ENCODE peak calls at places on chromosomes 12 and 14, in nine cellular contexts. One of them, this sample, is unnamed. For H3K36me3, the result is how much of the 10 kb centered on the place peaks cover.

GRCh38 chr12:64459388-64460024 is 7.6 kb downstream of the TBK1 start:
- DNase-seq in left ventricle myocardium inferior: no peak
- DNase-seq in neural progenitor cell: no peak
- DNase-seq in right lobe of liver: no peak
- DNase-seq in adrenal gland: no peak
- DNase-seq in IMR-90: no peak
- DNase-seq in tibial artery: no peak
- DNase-seq in thoracic aorta: no peak
- DNase-seq in HCT116: no peak
- DNase-seq in this sample: peak

GRCh38 chr14:76908834-76909233 is 82.6 kb downstream of the LRRC74A start:
- DNase-seq in left ventricle myocardium inferior: no peak
- DNase-seq in neural progenitor cell: no peak
- DNase-seq in right lobe of liver: no peak
- DNase-seq in adrenal gland: no peak
- DNase-seq in IMR-90: no peak
- DNase-seq in tibial artery: no peak
- DNase-seq in thoracic aorta: no peak
- DNase-seq in HCT116: no peak
- DNase-seq in this sample: no peak

GRCh38 chr12:6946033-6946919 is 2.5 kb downstream of the C12orf57 start:
- DNase-seq in left ventricle myocardium inferior: no peak
- DNase-seq in neural progenitor cell: peak
- DNase-seq in right lobe of liver: peak
- DNase-seq in adrenal gland: peak
- DNase-seq in IMR-90: no peak
- DNase-seq in tibial artery: no peak
- DNase-seq in thoracic aorta: no peak
- DNase-seq in HCT116: peak
- DNase-seq in this sample: peak

GRCh38 chr12:1847411-1847810 is 27.0 kb downstream of the LRTM2 start:
- DNase-seq in left ventricle myocardium inferior: no peak
- DNase-seq in neural progenitor cell: no peak
- DNase-seq in right lobe of liver: no peak
- DNase-seq in adrenal gland: no peak
- DNase-seq in IMR-90: no peak
- DNase-seq in tibial artery: peak
- DNase-seq in thoracic aorta: no peak
- DNase-seq in HCT116: no peak
- DNase-seq in this sample: no peak

GRCh38 chr12:109863961-109864712 is 16.2 kb downstream of the GLTP start:
- DNase-seq in left ventricle myocardium inferior: no peak
- DNase-seq in neural progenitor cell: no peak
- DNase-seq in right lobe of liver: peak
- DNase-seq in adrenal gland: peak
- DNase-seq in IMR-90: peak
- DNase-seq in tibial artery: no peak
- DNase-seq in thoracic aorta: no peak
- DNase-seq in HCT116: no peak
- DNase-seq in this sample: no peak

GRCh38 chr12:10098762-10099161 is at the start of gene CLEC1A:
- DNase-seq in left ventricle myocardium inferior: peak
- DNase-seq in neural progenitor cell: peak
- DNase-seq in right lobe of liver: no peak
- DNase-seq in adrenal gland: peak
- DNase-seq in IMR-90: no peak
- DNase-seq in tibial artery: no peak
- DNase-seq in thoracic aorta: no peak
- DNase-seq in HCT116: no peak
- DNase-seq in this sample: peak

GRCh38 chr14:102580552-102581110 is 11.8 kb upstream of the RCOR1 start:
- DNase-seq in left ventricle myocardium inferior: no peak
- DNase-seq in neural progenitor cell: no peak
- DNase-seq in right lobe of liver: no peak
- DNase-seq in adrenal gland: no peak
- DNase-seq in IMR-90: no peak
- DNase-seq in tibial artery: no peak
- DNase-seq in thoracic aorta: no peak
- DNase-seq in HCT116: no peak
- DNase-seq in this sample: no peak

GRCh38 chr14:61812347-61813100 is 50.3 kb downstream of the SNAPC1 start:
- DNase-seq in left ventricle myocardium inferior: no peak
- DNase-seq in neural progenitor cell: peak
- DNase-seq in right lobe of liver: peak
- DNase-seq in adrenal gland: no peak
- DNase-seq in IMR-90: no peak
- DNase-seq in tibial artery: no peak
- DNase-seq in thoracic aorta: no peak
- DNase-seq in HCT116: no peak
- DNase-seq in this sample: no peak

GRCh38 chr14:26598081-26598671 is 343 bp upstream of the NOVA1 start:
- DNase-seq in left ventricle myocardium inferior: peak
- DNase-seq in neural progenitor cell: peak
- DNase-seq in right lobe of liver: peak
- DNase-seq in adrenal gland: peak
- DNase-seq in IMR-90: peak
- DNase-seq in tibial artery: peak
- DNase-seq in thoracic aorta: peak
- DNase-seq in HCT116: no peak
- DNase-seq in this sample: peak

GRCh38 chr12:94811611-94812010 is 161.3 kb upstream of the TMCC3 start:
- DNase-seq in left ventricle myocardium inferior: no peak
- DNase-seq in neural progenitor cell: no peak
- DNase-seq in right lobe of liver: no peak
- DNase-seq in adrenal gland: no peak
- DNase-seq in IMR-90: no peak
- DNase-seq in tibial artery: no peak
- DNase-seq in thoracic aorta: no peak
- DNase-seq in HCT116: no peak
- DNase-seq in this sample: no peak

GRCh38 chr12:70645494-70646317 is 8.5 kb upstream of the PTPRB start:
- DNase-seq in left ventricle myocardium inferior: peak
- DNase-seq in neural progenitor cell: no peak
- DNase-seq in right lobe of liver: peak
- DNase-seq in adrenal gland: peak
- DNase-seq in IMR-90: peak
- DNase-seq in tibial artery: no peak
- DNase-seq in thoracic aorta: peak
- DNase-seq in HCT116: peak
- DNase-seq in this sample: no peak

GRCh38 chr12:54479421-54479820 is 6.0 kb upstream of the GTSF1 start:
- DNase-seq in left ventricle myocardium inferior: no peak
- DNase-seq in neural progenitor cell: no peak
- DNase-seq in right lobe of liver: no peak
- DNase-seq in adrenal gland: no peak
- DNase-seq in IMR-90: peak
- DNase-seq in tibial artery: no peak
- DNase-seq in thoracic aorta: no peak
- DNase-seq in HCT116: no peak
- DNase-seq in this sample: no peak

GRCh38 chr12:93944196-93944595 is 204.2 kb upstream of the PLXNC1 start:
- DNase-seq in left ventricle myocardium inferior: no peak
- DNase-seq in neural progenitor cell: no peak
- DNase-seq in right lobe of liver: no peak
- DNase-seq in adrenal gland: no peak
- DNase-seq in IMR-90: no peak
- DNase-seq in tibial artery: no peak
- DNase-seq in thoracic aorta: no peak
- DNase-seq in HCT116: no peak
- DNase-seq in this sample: no peak

GRCh38 chr12:71636704-71637115 is 26.9 kb downstream of the ZFC3H1 start:
- DNase-seq in left ventricle myocardium inferior: no peak
- DNase-seq in neural progenitor cell: peak
- DNase-seq in right lobe of liver: no peak
- DNase-seq in adrenal gland: no peak
- DNase-seq in IMR-90: peak
- DNase-seq in tibial artery: no peak
- DNase-seq in thoracic aorta: no peak
- DNase-seq in HCT116: peak
- DNase-seq in this sample: no peak

GRCh38 chr12:31318870-31319269 is 7.1 kb downstream of the SINHCAF start:
- DNase-seq in left ventricle myocardium inferior: no peak
- DNase-seq in neural progenitor cell: no peak
- DNase-seq in right lobe of liver: no peak
- DNase-seq in adrenal gland: no peak
- DNase-seq in IMR-90: no peak
- DNase-seq in tibial artery: no peak
- DNase-seq in thoracic aorta: no peak
- DNase-seq in HCT116: no peak
- DNase-seq in this sample: no peak

GRCh38 chr14:75487155-75487671 is 35.1 kb upstream of the BATF start:
- DNase-seq in left ventricle myocardium inferior: no peak
- DNase-seq in neural progenitor cell: no peak
- DNase-seq in right lobe of liver: no peak
- DNase-seq in adrenal gland: no peak
- DNase-seq in IMR-90: no peak
- DNase-seq in tibial artery: no peak
- DNase-seq in thoracic aorta: no peak
- DNase-seq in HCT116: no peak
- DNase-seq in this sample: no peak

GRCh38 chr12:57234233-57234570 is 4.7 kb downstream of the SHMT2 start:
- DNase-seq in left ventricle myocardium inferior: no peak
- DNase-seq in neural progenitor cell: no peak
- DNase-seq in right lobe of liver: no peak
- DNase-seq in adrenal gland: no peak
- DNase-seq in IMR-90: no peak
- DNase-seq in tibial artery: no peak
- DNase-seq in thoracic aorta: no peak
- DNase-seq in HCT116: no peak
- DNase-seq in this sample: no peak
- H3K36me3 ChIP-seq in left ventricle myocardium inferior: under half
- H3K36me3 ChIP-seq in neural progenitor cell: under half
- H3K36me3 ChIP-seq in right lobe of liver: under half
- H3K36me3 ChIP-seq in adrenal gland: under half
- H3K36me3 ChIP-seq in IMR-90: under half
- H3K36me3 ChIP-seq in tibial artery: under half
- H3K36me3 ChIP-seq in thoracic aorta: under half
- H3K36me3 ChIP-seq in HCT116: under half
- H3K36me3 ChIP-seq in this sample: under half

GRCh38 chr12:130875193-130875592 is 3.3 kb downstream of the RAN start:
- DNase-seq in left ventricle myocardium inferior: no peak
- DNase-seq in neural progenitor cell: no peak
- DNase-seq in right lobe of liver: no peak
- DNase-seq in adrenal gland: no peak
- DNase-seq in IMR-90: no peak
- DNase-seq in tibial artery: no peak
- DNase-seq in thoracic aorta: no peak
- DNase-seq in HCT116: no peak
- DNase-seq in this sample: no peak

GRCh38 chr12:130878193-130879185 is 6.6 kb downstream of the RAN start:
- DNase-seq in left ventricle myocardium inferior: no peak
- DNase-seq in neural progenitor cell: no peak
- DNase-seq in right lobe of liver: no peak
- DNase-seq in adrenal gland: no peak
- DNase-seq in IMR-90: no peak
- DNase-seq in tibial artery: no peak
- DNase-seq in thoracic aorta: no peak
- DNase-seq in HCT116: no peak
- DNase-seq in this sample: no peak

GRCh38 chr12:130876297-130876696 is 4.4 kb downstream of the RAN start:
- DNase-seq in left ventricle myocardium inferior: no peak
- DNase-seq in neural progenitor cell: no peak
- DNase-seq in right lobe of liver: no peak
- DNase-seq in adrenal gland: no peak
- DNase-seq in IMR-90: no peak
- DNase-seq in tibial artery: no peak
- DNase-seq in thoracic aorta: no peak
- DNase-seq in HCT116: no peak
- DNase-seq in this sample: no peak

GRCh38 chr12:130877333-130877732 is 5.5 kb downstream of the RAN start:
- DNase-seq in left ventricle myocardium inferior: no peak
- DNase-seq in neural progenitor cell: no peak
- DNase-seq in right lobe of liver: no peak
- DNase-seq in adrenal gland: no peak
- DNase-seq in IMR-90: no peak
- DNase-seq in tibial artery: no peak
- DNase-seq in thoracic aorta: no peak
- DNase-seq in HCT116: no peak
- DNase-seq in this sample: no peak

DNA sequence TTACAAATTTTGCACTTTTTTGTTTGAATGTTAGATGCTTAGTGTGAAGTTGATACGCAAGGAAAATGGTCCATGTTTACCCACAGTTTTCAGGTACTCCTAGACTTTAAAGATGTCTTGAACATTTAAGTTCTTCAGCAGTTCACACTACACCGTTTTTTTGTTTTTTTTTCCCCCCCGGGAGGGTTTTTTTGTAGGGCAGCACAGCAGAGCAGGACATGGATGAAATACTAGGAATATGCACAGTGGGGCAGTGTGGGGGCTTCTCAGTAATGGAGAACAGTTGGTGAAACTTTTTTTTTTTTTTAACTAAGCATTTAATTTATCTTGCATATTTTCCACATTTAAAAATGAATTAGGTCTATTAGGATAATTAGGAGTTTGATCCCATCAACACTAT is 4.9 kb downstream of the RAN start:
- DNase-seq in left ventricle myocardium inferior: no peak
- DNase-seq in neural progenitor cell: no peak
- DNase-seq in right lobe of liver: no peak
- DNase-seq in adrenal gland: no peak
- DNase-seq in IMR-90: no peak
- DNase-seq in tibial artery: no peak
- DNase-seq in thoracic aorta: no peak
- DNase-seq in HCT116: no peak
- DNase-seq in this sample: no peak
- H3K36me3 ChIP-seq in left ventricle myocardium inferior: under half
- H3K36me3 ChIP-seq in neural progenitor cell: under half
- H3K36me3 ChIP-seq in right lobe of liver: under half
- H3K36me3 ChIP-seq in adrenal gland: under half
- H3K36me3 ChIP-seq in IMR-90: under half
- H3K36me3 ChIP-seq in tibial artery: under half
- H3K36me3 ChIP-seq in thoracic aorta: under half
- H3K36me3 ChIP-seq in HCT116: under half
- H3K36me3 ChIP-seq in this sample: under half

GRCh38 chr14:65079788-65080187 is 22.5 kb downstream of the MAX start:
- DNase-seq in left ventricle myocardium inferior: no peak
- DNase-seq in neural progenitor cell: no peak
- DNase-seq in right lobe of liver: no peak
- DNase-seq in adrenal gland: no peak
- DNase-seq in IMR-90: no peak
- DNase-seq in tibial artery: no peak
- DNase-seq in thoracic aorta: no peak
- DNase-seq in HCT116: no peak
- DNase-seq in this sample: no peak
- H3K36me3 ChIP-seq in left ventricle myocardium inferior: under half
- H3K36me3 ChIP-seq in neural progenitor cell: under half
- H3K36me3 ChIP-seq in right lobe of liver: under half
- H3K36me3 ChIP-seq in adrenal gland: under half
- H3K36me3 ChIP-seq in IMR-90: under half
- H3K36me3 ChIP-seq in tibial artery: under half
- H3K36me3 ChIP-seq in thoracic aorta: under half
- H3K36me3 ChIP-seq in HCT116: under half
- H3K36me3 ChIP-seq in this sample: under half

DNA sequence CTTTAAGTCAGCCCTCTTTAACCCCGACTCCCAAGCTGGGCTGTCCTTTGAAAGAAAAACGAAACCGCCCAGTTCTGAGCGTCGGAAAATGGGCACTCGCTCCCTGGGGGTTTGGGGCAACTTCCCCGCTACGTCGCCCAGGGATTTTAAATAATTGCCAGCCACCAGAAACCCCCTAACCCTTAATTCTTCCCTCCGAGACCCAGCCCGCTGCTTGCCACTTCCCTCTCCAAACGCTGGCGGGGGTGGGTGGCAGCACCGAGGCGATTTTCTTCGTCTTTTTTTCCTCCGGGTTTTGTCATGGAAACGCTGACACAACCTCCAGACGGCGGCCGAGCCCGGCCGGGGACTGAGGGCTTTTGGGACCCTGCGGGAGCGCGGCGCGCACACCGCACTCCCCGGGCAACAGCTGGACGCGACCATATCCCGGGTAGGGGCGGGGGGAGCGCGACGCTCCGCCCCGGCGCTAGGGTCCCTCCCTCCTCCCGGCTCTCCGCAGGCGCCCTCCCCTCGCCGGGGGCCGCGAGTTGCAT is at the start of gene CHST11:
- DNase-seq in left ventricle myocardium inferior: peak
- DNase-seq in neural progenitor cell: peak
- DNase-seq in right lobe of liver: peak
- DNase-seq in adrenal gland: peak
- DNase-seq in IMR-90: peak
- DNase-seq in tibial artery: peak
- DNase-seq in thoracic aorta: peak
- DNase-seq in HCT116: peak
- DNase-seq in this sample: peak
- H3K36me3 ChIP-seq in left ventricle myocardium inferior: under half
- H3K36me3 ChIP-seq in neural progenitor cell: under half
- H3K36me3 ChIP-seq in right lobe of liver: under half
- H3K36me3 ChIP-seq in adrenal gland: under half
- H3K36me3 ChIP-seq in IMR-90: under half
- H3K36me3 ChIP-seq in tibial artery: under half
- H3K36me3 ChIP-seq in thoracic aorta: under half
- H3K36me3 ChIP-seq in HCT116: under half
- H3K36me3 ChIP-seq in this sample: under half

This sample was measured in testis.